ENCODE peak calls at places on chromosomes 7 and 10, in seven cellular contexts. Y is cardiac fibroblast; R is AG04450; X is T-cell; B is AG09309; O is CD4-positive, alpha-beta T cell; Z is activated naive CD4-positive, alpha-beta T cell. J is an unnamed sample.
A peak's percentile ranks its signal among the peaks of the same experiment; 100 is the strongest.

GRCh38 chr10:107215681-107216080 is 51.2 kb upstream of the SORCS1 start:
- DNase-seq in Y (no peak), R (no peak), X (no peak), B (no peak), O (no peak), Z (no peak), J (no peak)

GRCh38 chr10:91247360-91248111 is 27.1 kb downstream of the PCGF5 start:
- DNase-seq in Y (peak; percentile 4), R (no peak), X (no peak), B (no peak), O (no peak), Z (no peak), J (no peak)

GRCh38 chr10:29849434-29849833 is 210.0 kb downstream of the JCAD start:
- DNase-seq in Y (peak; percentile 86), R (peak; percentile 82), X (no peak), B (peak; percentile 41), O (no peak), Z (no peak), J (peak; percentile 37)

GRCh38 chr10:10658157-10658556 is 359.5 kb upstream of the CELF2 start:
- DNase-seq in Y (peak; percentile 56), R (no peak), X (no peak), B (no peak), O (no peak), Z (no peak), J (no peak)

GRCh38 chr7:155529845-155530244 is 16.5 kb downstream of the CNPY1 start:
- DNase-seq in Y (no peak), R (no peak), X (no peak), B (no peak), O (no peak), Z (no peak), J (no peak)

GRCh38 chr7:42167206-42167913 is 69.6 kb downstream of the GLI3 start:
- DNase-seq in Y (no peak), R (no peak), X (no peak), B (no peak), O (no peak), Z (no peak), J (peak; percentile 66)

GRCh38 chr10:77164616-77165311 is 472.8 kb downstream of the KCNMA1 start:
- DNase-seq in Y (peak; percentile 26), R (no peak), X (no peak), B (no peak), O (no peak), Z (no peak), J (peak; percentile 47)

GRCh38 chr7:24907311-24907886 is 72.6 kb downstream of the OSBPL3 start:
- DNase-seq in Y (peak; percentile 43), R (no peak), X (no peak), B (no peak), O (peak; percentile 14), Z (no peak), J (peak; percentile 90)

GRCh38 chr7:124764847-124765400 is 668 bp downstream of the GPR37 start:
- DNase-seq in Y (peak; percentile 1), R (no peak), X (peak; percentile 8), B (no peak), O (peak; percentile 5), Z (no peak), J (peak; percentile 25)

GRCh38 chr10:88843171-88843570 is 8.5 kb downstream of the ANKRD22 start:
- DNase-seq in Y (no peak), R (no peak), X (no peak), B (no peak), O (no peak), Z (no peak), J (no peak)

GRCh38 chr10:59079386-59080226 is 96.8 kb upstream of the PHYHIPL start:
- DNase-seq in Y (peak; percentile 71), R (peak; percentile 26), X (no peak), B (peak; percentile 21), O (no peak), Z (no peak), J (peak; percentile 71)

GRCh38 chr7:41058986-41059741 is 643.7 kb downstream of the INHBA start:
- DNase-seq in Y (no peak), R (no peak), X (no peak), B (no peak), O (no peak), Z (no peak), J (peak; percentile 56)

GRCh38 chr7:50792342-50793114 is 9.8 kb upstream of the GRB10 start:
- DNase-seq in Y (peak; percentile 63), R (no peak), X (no peak), B (no peak), O (no peak), Z (no peak), J (peak; percentile 72)

GRCh38 chr7:132065193-132065972 is 509.0 kb upstream of the PODXL start:
- DNase-seq in Y (peak; percentile 95), R (peak; percentile 77), X (no peak), B (peak; percentile 88), O (no peak), Z (no peak), J (peak; percentile 98)

GRCh38 chr10:35789996-35790395 is 147.9 kb upstream of the FZD8 start:
- DNase-seq in Y (no peak), R (no peak), X (no peak), B (peak; percentile 7), O (no peak), Z (no peak), J (peak; percentile 90)

GRCh38 chr7:2954433-2954853 is 89.2 kb downstream of the CARD11 start:
- DNase-seq in Y (no peak), R (no peak), X (peak; percentile 57), B (no peak), O (no peak), Z (no peak), J (no peak)

GRCh38 chr10:11898372-11899066 is 75.4 kb downstream of the PROSER2 start:
- DNase-seq in Y (peak; percentile 30), R (peak; percentile 7), X (no peak), B (no peak), O (no peak), Z (no peak), J (peak; percentile 99)

GRCh38 chr7:42552227-42552626 is 315.2 kb upstream of the GLI3 start:
- DNase-seq in Y (no peak), R (no peak), X (no peak), B (no peak), O (no peak), Z (no peak), J (no peak)

GRCh38 chr7:132575987-132576722 is at the start of gene PLXNA4:
- DNase-seq in Y (peak; percentile 22), R (no peak), X (peak; percentile 4), B (no peak), O (no peak), Z (no peak), J (peak; percentile 11)